ENCODE peak calls at places on chromosomes 1 and 21, in ten cellular contexts. U, Y, X, E, V, A, C, S, L and T are unnamed samples.

GRCh38 chr1:228131736-228132135 is 8.3 kb upstream of the GUK1 start:
- DNase-seq in V (no peak), A (no peak), S (no peak), Y (no peak), C (no peak), X (no peak), L (no peak), E (no peak), U (no peak), T (no peak)

GRCh38 chr1:57272150-57272549 is 151.7 kb downstream of the DAB1 start:
- DNase-seq in X (no peak), Y (no peak), V (no peak), A (no peak), C (no peak), E (no peak), U (no peak), S (no peak), L (no peak), T (no peak)

GRCh38 chr1:172699111-172699510 is 40.2 kb downstream of the FASLG start:
- DNase-seq in C (peak), A (no peak), X (peak), L (no peak), Y (no peak), U (no peak), S (peak), E (no peak), V (no peak), T (no peak)

GRCh38 chr1:1847061-1847460 is 43.8 kb downstream of the GNB1 start:
- DNase-seq in X (no peak), S (no peak), Y (no peak), A (no peak), L (no peak), V (peak), E (no peak), C (no peak), U (no peak), T (no peak)

GRCh38 chr1:204878835-204879234 is 8.2 kb downstream of the NFASC start:
- DNase-seq in Y (no peak), U (no peak), X (no peak), A (no peak), L (no peak), E (no peak), C (no peak), S (no peak), V (no peak), T (no peak)

GRCh38 chr1:202966006-202966904 is 802 bp downstream of the CYB5R1 start:
- DNase-seq in A (no peak), L (no peak), Y (no peak), S (peak), C (no peak), E (no peak), X (no peak), U (no peak), V (peak), T (no peak)

GRCh38 chr21:43312751-43313169 is 114.2 kb downstream of the SIK1 start:
- DNase-seq in E (no peak), L (peak), X (no peak), Y (no peak), U (no peak), A (no peak), V (peak), S (no peak), C (no peak), T (no peak)

GRCh38 chr1:22041505-22041904 is 11.0 kb upstream of the CDC42 start:
- DNase-seq in A (no peak), U (no peak), Y (no peak), C (no peak), L (no peak), V (no peak), S (no peak), X (no peak), E (no peak), T (no peak)

GRCh38 chr1:213658508-213658907 is 329.3 kb upstream of the PROX1 start:
- DNase-seq in S (no peak), E (no peak), V (no peak), C (no peak), L (no peak), X (no peak), Y (no peak), A (no peak), U (no peak), T (no peak)

GRCh38 chr1:92882817-92883216 is 51.0 kb downstream of the RPL5 start:
- DNase-seq in E (no peak), U (no peak), A (no peak), C (peak), Y (no peak), L (no peak), S (peak), V (no peak), X (no peak), T (no peak)

GRCh38 chr1:112614460-112615065 is 4.4 kb downstream of the ST7L start:
- DNase-seq in X (peak), V (no peak), C (no peak), S (no peak), A (no peak), E (no peak), U (peak), L (no peak), Y (no peak), T (no peak)

GRCh38 chr21:42157606-42158310 is 61.2 kb upstream of the ABCG1 start:
- DNase-seq in E (no peak), A (no peak), V (no peak), C (peak), U (no peak), X (no peak), Y (no peak), L (no peak), S (no peak), T (no peak)

GRCh38 chr1:91603409-91603808 is 102.8 kb downstream of the CDC7 start:
- DNase-seq in U (no peak), A (no peak), E (no peak), L (no peak), Y (no peak), X (no peak), V (no peak), C (no peak), S (no peak), T (no peak)

GRCh38 chr1:151251656-151252470 is 2.7 kb upstream of the PSMD4 start:
- DNase-seq in Y (peak), A (peak), S (peak), E (peak), L (peak), C (peak), X (peak), U (peak), V (peak), T (peak)

GRCh38 chr21:43609501-43610340 is 49.6 kb downstream of the HSF2BP start:
- DNase-seq in L (no peak), C (no peak), V (peak), Y (no peak), E (no peak), A (no peak), S (no peak), U (peak), X (peak), T (no peak)

GRCh38 chr1:246631426-246631825 is 65.2 kb downstream of the CNST start:
- DNase-seq in V (no peak), X (no peak), U (no peak), A (no peak), E (no peak), S (no peak), Y (peak), C (no peak), L (no peak), T (peak)

GRCh38 chr1:44786138-44786840 is 1.7 kb downstream of the BEST4 start:
- DNase-seq in A (peak), L (peak), V (peak), E (peak), S (peak), C (peak), U (peak), Y (no peak), X (no peak), T (no peak)

GRCh38 chr1:225437710-225438437 is 10.0 kb upstream of the LBR start:
- DNase-seq in Y (no peak), A (peak), S (no peak), U (peak), L (no peak), C (no peak), E (no peak), X (no peak), V (no peak), T (no peak)

GRCh38 chr1:8943516-8943896 is 2.2 kb upstream of the CA6 start:
- DNase-seq in U (no peak), A (no peak), Y (no peak), E (no peak), S (no peak), X (no peak), V (no peak), C (no peak), L (no peak), T (no peak)

GRCh38 chr1:157994704-157995540 is 1.5 kb downstream of the KIRREL1 start:
- DNase-seq in X (no peak), V (no peak), A (no peak), E (peak), U (no peak), Y (no peak), L (no peak), C (no peak), S (no peak), T (no peak)

GRCh38 chr1:61054636-61055035 is 27.7 kb upstream of the NFIA start:
- DNase-seq in S (no peak), A (no peak), X (no peak), U (no peak), C (no peak), V (no peak), Y (no peak), L (no peak), E (no peak), T (no peak)

GRCh38 chr1:207845109-207845508 is 65.8 kb downstream of the CD34 start:
- DNase-seq in U (no peak), Y (no peak), A (no peak), S (no peak), X (no peak), V (no peak), C (no peak), E (no peak), L (no peak), T (no peak)

GRCh38 chr1:31639543-31639942 is 5.1 kb downstream of the PEF1 start:
- DNase-seq in C (no peak), A (no peak), S (no peak), V (no peak), Y (peak), L (no peak), U (no peak), X (no peak), E (no peak), T (no peak)

GRCh38 chr21:44350773-44351481 is 2.5 kb upstream of the TRPM2 start:
- DNase-seq in X (no peak), U (no peak), S (no peak), A (no peak), L (no peak), V (no peak), Y (no peak), C (no peak), E (no peak), T (no peak)

GRCh38 chr1:171188388-171189266 is 3.5 kb downstream of the FMO2 start:
- DNase-seq in V (peak), C (no peak), X (peak), U (peak), L (peak), E (peak), A (peak), Y (no peak), S (no peak), T (peak)

GRCh38 chr1:172930142-172930541 is 120.6 kb downstream of the TNFSF18 start:
- DNase-seq in X (no peak), L (no peak), A (no peak), U (no peak), S (no peak), C (no peak), Y (no peak), E (no peak), V (no peak), T (no peak)

GRCh38 chr1:17293681-17294415 is 14.1 kb upstream of the PADI4 start:
- DNase-seq in Y (no peak), X (no peak), S (no peak), A (no peak), E (no peak), V (no peak), U (no peak), L (no peak), C (no peak), T (no peak)

DNA sequence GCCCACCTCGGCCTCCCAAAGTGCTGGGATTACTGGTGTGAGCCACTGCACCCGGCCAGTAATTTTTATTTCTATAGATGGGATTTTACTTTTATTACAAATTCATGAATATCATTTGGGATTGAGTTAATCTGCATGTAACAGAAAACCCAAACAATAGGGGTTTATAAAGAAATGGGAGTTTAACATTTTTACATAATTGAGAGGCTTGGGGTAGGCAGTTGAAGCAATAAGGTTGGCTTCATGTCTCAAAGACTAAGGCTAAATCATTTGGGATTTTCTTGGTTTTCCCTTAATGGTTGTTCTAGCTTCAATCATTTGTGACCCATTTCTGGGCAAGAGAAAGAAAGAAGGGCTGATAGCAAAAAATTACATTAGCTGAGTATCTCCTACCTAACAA is 118.7 kb upstream of the FOXD3 start:
- DNase-seq in V (no peak), X (no peak), L (no peak), A (no peak), C (no peak), Y (no peak), S (no peak), U (no peak), E (no peak), T (no peak)
- TF ChIP-seq CTCF in V (no peak), X (no peak), L (no peak), A (no peak), C (no peak), Y (no peak), S (no peak), U (no peak), E (no peak), T (no peak)

GRCh38 chr1:223556414-223557124 is 108.9 kb downstream of the CAPN8 start:
- DNase-seq in S (no peak), C (no peak), A (peak), E (no peak), U (peak), V (peak), L (peak), X (no peak), Y (no peak), T (no peak)
- TF ChIP-seq CTCF in S (no peak), C (peak), A (peak), E (no peak), U (peak), V (no peak), L (peak), X (peak), Y (peak), T (peak)

GRCh38 chr1:210223174-210223904 is 9.3 kb upstream of the SERTAD4 start:
- DNase-seq in C (no peak), E (no peak), X (no peak), Y (no peak), S (no peak), A (no peak), U (no peak), V (no peak), L (no peak), T (no peak)
- TF ChIP-seq CTCF in C (no peak), E (no peak), X (no peak), Y (no peak), S (no peak), A (no peak), U (no peak), V (no peak), L (no peak), T (no peak)

GRCh38 chr1:41583658-41584570 is 99.4 kb upstream of the EDN2 start:
- DNase-seq in Y (no peak), E (no peak), L (no peak), C (no peak), V (peak), A (no peak), X (no peak), U (no peak), S (no peak), T (no peak)
- TF ChIP-seq CTCF in Y (no peak), E (no peak), L (no peak), C (no peak), V (no peak), A (no peak), X (no peak), U (no peak), S (no peak), T (no peak)

GRCh38 chr1:99269321-99269720 is 5.0 kb downstream of the PLPPR4 start:
- DNase-seq in A (no peak), E (no peak), C (no peak), L (no peak), V (no peak), Y (no peak), S (no peak), X (no peak), U (no peak), T (no peak)

GRCh38 chr1:99266731-99267130 is 2.4 kb downstream of the PLPPR4 start:
- DNase-seq in C (no peak), S (no peak), E (no peak), L (no peak), Y (peak), A (no peak), V (no peak), U (no peak), X (peak), T (peak)

GRCh38 chr1:99265124-99265523 is 832 bp downstream of the PLPPR4 start:
- DNase-seq in A (no peak), L (no peak), S (no peak), E (no peak), Y (no peak), U (no peak), X (no peak), C (no peak), V (no peak), T (no peak)

GRCh38 chr1:99268021-99268420 is 3.7 kb downstream of the PLPPR4 start:
- DNase-seq in V (no peak), A (no peak), S (no peak), Y (no peak), X (no peak), E (no peak), L (no peak), U (no peak), C (no peak), T (no peak)

GRCh38 chr1:99264201-99265021 is at the start of gene PLPPR4:
- DNase-seq in Y (no peak), A (peak), E (no peak), U (peak), X (no peak), C (no peak), S (no peak), V (peak), L (no peak), T (no peak)
- TF ChIP-seq CTCF in Y (no peak), A (no peak), E (no peak), U (no peak), X (no peak), C (no peak), S (no peak), V (no peak), L (no peak), T (no peak)

GRCh38 chr1:161379071-161379470 is 11.4 kb upstream of the CFAP126 start:
- DNase-seq in E (no peak), X (no peak), A (no peak), S (no peak), Y (no peak), C (no peak), U (no peak), V (no peak), L (no peak), T (no peak)

GRCh38 chr1:161373442-161373841 is 5.8 kb upstream of the CFAP126 start:
- DNase-seq in C (no peak), U (no peak), V (no peak), Y (no peak), L (no peak), X (no peak), E (no peak), S (no peak), A (no peak), T (no peak)

GRCh38 chr1:161378014-161378413 is 10.3 kb upstream of the CFAP126 start:
- DNase-seq in S (no peak), E (no peak), V (no peak), A (no peak), X (no peak), C (no peak), Y (no peak), L (no peak), U (no peak), T (no peak)

GRCh38 chr1:161374373-161374772 is 6.7 kb upstream of the CFAP126 start:
- DNase-seq in C (no peak), A (no peak), Y (no peak), U (peak), X (no peak), S (no peak), E (no peak), L (peak), V (no peak), T (no peak)
- TF ChIP-seq CTCF in C (no peak), A (no peak), Y (peak), U (peak), X (peak), S (no peak), E (no peak), L (no peak), V (no peak), T (no peak)

GRCh38 chr1:175512637-175513412 is 230.6 kb downstream of the TNR start:
- DNase-seq in X (no peak), E (no peak), V (no peak), C (no peak), L (no peak), U (no peak), Y (no peak), A (no peak), S (no peak), T (no peak)
- TF ChIP-seq CTCF in X (no peak), E (no peak), V (no peak), C (no peak), L (no peak), U (no peak), Y (no peak), A (no peak), S (no peak), T (no peak)